ENCODE peak calls at places on chromosomes 11 and 22, in eight cellular contexts. One of them, this sample, is unnamed.

GRCh38 chr11:126282742-126283591 is at the start of gene TIRAP:
- DNase-seq in AG04450: no peak
- DNase-seq in lung: peak
- DNase-seq in epithelial cell of esophagus: peak
- DNase-seq in esophagus squamous epithelium: no peak
- DNase-seq in NB4: peak
- DNase-seq in foreskin fibroblast: peak
- DNase-seq in mammary epithelial cell: peak
- DNase-seq in this sample: no peak

GRCh38 chr11:57172031-57172430 is 9.7 kb upstream of the LRRC55 start:
- DNase-seq in AG04450: no peak
- DNase-seq in lung: no peak
- DNase-seq in epithelial cell of esophagus: peak
- DNase-seq in esophagus squamous epithelium: no peak
- DNase-seq in NB4: no peak
- DNase-seq in foreskin fibroblast: no peak
- DNase-seq in mammary epithelial cell: peak
- DNase-seq in this sample: no peak

GRCh38 chr11:71948314-71949027 is 19.6 kb downstream of the RNF121 start:
- DNase-seq in AG04450: no peak
- DNase-seq in lung: no peak
- DNase-seq in epithelial cell of esophagus: no peak
- DNase-seq in esophagus squamous epithelium: no peak
- DNase-seq in NB4: no peak
- DNase-seq in foreskin fibroblast: no peak
- DNase-seq in mammary epithelial cell: no peak
- DNase-seq in this sample: no peak

GRCh38 chr11:94739331-94739730 is 28.8 kb upstream of the AMOTL1 start:
- DNase-seq in AG04450: no peak
- DNase-seq in lung: no peak
- DNase-seq in epithelial cell of esophagus: no peak
- DNase-seq in esophagus squamous epithelium: no peak
- DNase-seq in NB4: no peak
- DNase-seq in foreskin fibroblast: no peak
- DNase-seq in mammary epithelial cell: no peak
- DNase-seq in this sample: no peak

GRCh38 chr11:43515090-43515489 is 156.4 kb downstream of the TTC17 start:
- DNase-seq in AG04450: no peak
- DNase-seq in lung: no peak
- DNase-seq in epithelial cell of esophagus: no peak
- DNase-seq in esophagus squamous epithelium: no peak
- DNase-seq in NB4: peak
- DNase-seq in foreskin fibroblast: no peak
- DNase-seq in mammary epithelial cell: no peak
- DNase-seq in this sample: no peak

GRCh38 chr22:46572911-46573780 is 35.7 kb upstream of the CELSR1 start:
- DNase-seq in AG04450: no peak
- DNase-seq in lung: no peak
- DNase-seq in epithelial cell of esophagus: no peak
- DNase-seq in esophagus squamous epithelium: no peak
- DNase-seq in NB4: no peak
- DNase-seq in foreskin fibroblast: no peak
- DNase-seq in mammary epithelial cell: no peak
- DNase-seq in this sample: no peak

GRCh38 chr11:77233011-77233410 is 68.5 kb downstream of the GDPD4 start:
- DNase-seq in AG04450: no peak
- DNase-seq in lung: no peak
- DNase-seq in epithelial cell of esophagus: no peak
- DNase-seq in esophagus squamous epithelium: no peak
- DNase-seq in NB4: no peak
- DNase-seq in foreskin fibroblast: no peak
- DNase-seq in mammary epithelial cell: no peak
- DNase-seq in this sample: no peak

GRCh38 chr11:43327987-43328386 is 16.2 kb downstream of the API5 start:
- DNase-seq in AG04450: peak
- DNase-seq in lung: no peak
- DNase-seq in epithelial cell of esophagus: peak
- DNase-seq in esophagus squamous epithelium: no peak
- DNase-seq in NB4: no peak
- DNase-seq in foreskin fibroblast: peak
- DNase-seq in mammary epithelial cell: peak
- DNase-seq in this sample: peak

GRCh38 chr11:113201055-113201818 is 113.1 kb upstream of the TTC12 start:
- DNase-seq in AG04450: no peak
- DNase-seq in lung: no peak
- DNase-seq in epithelial cell of esophagus: no peak
- DNase-seq in esophagus squamous epithelium: no peak
- DNase-seq in NB4: no peak
- DNase-seq in foreskin fibroblast: no peak
- DNase-seq in mammary epithelial cell: no peak
- DNase-seq in this sample: no peak

GRCh38 chr11:74288161-74288560 is 23.3 kb downstream of the P4HA3 start:
- DNase-seq in AG04450: peak
- DNase-seq in lung: no peak
- DNase-seq in epithelial cell of esophagus: peak
- DNase-seq in esophagus squamous epithelium: no peak
- DNase-seq in NB4: peak
- DNase-seq in foreskin fibroblast: peak
- DNase-seq in mammary epithelial cell: peak
- DNase-seq in this sample: peak

GRCh38 chr11:130816941-130817607 is 99.2 kb downstream of the SNX19 start:
- DNase-seq in AG04450: no peak
- DNase-seq in lung: no peak
- DNase-seq in epithelial cell of esophagus: no peak
- DNase-seq in esophagus squamous epithelium: no peak
- DNase-seq in NB4: peak
- DNase-seq in foreskin fibroblast: no peak
- DNase-seq in mammary epithelial cell: no peak
- DNase-seq in this sample: no peak

GRCh38 chr11:9838961-9839360 is 175.1 kb downstream of the SWAP70 start:
- DNase-seq in AG04450: no peak
- DNase-seq in lung: no peak
- DNase-seq in epithelial cell of esophagus: peak
- DNase-seq in esophagus squamous epithelium: no peak
- DNase-seq in NB4: no peak
- DNase-seq in foreskin fibroblast: no peak
- DNase-seq in mammary epithelial cell: peak
- DNase-seq in this sample: no peak

GRCh38 chr11:14679662-14680061 is 36.1 kb downstream of the PDE3B start:
- DNase-seq in AG04450: no peak
- DNase-seq in lung: no peak
- DNase-seq in epithelial cell of esophagus: no peak
- DNase-seq in esophagus squamous epithelium: no peak
- DNase-seq in NB4: no peak
- DNase-seq in foreskin fibroblast: no peak
- DNase-seq in mammary epithelial cell: no peak
- DNase-seq in this sample: no peak

GRCh38 chr22:24954114-24954463 is 1.6 kb downstream of the KIAA1671 start:
- DNase-seq in AG04450: no peak
- DNase-seq in lung: no peak
- DNase-seq in epithelial cell of esophagus: no peak
- DNase-seq in esophagus squamous epithelium: no peak
- DNase-seq in NB4: no peak
- DNase-seq in foreskin fibroblast: no peak
- DNase-seq in mammary epithelial cell: no peak
- DNase-seq in this sample: no peak

GRCh38 chr22:45435544-45436139 is 22.1 kb downstream of the RIBC2 start:
- DNase-seq in AG04450: peak
- DNase-seq in lung: peak
- DNase-seq in epithelial cell of esophagus: peak
- DNase-seq in esophagus squamous epithelium: no peak
- DNase-seq in NB4: peak
- DNase-seq in foreskin fibroblast: peak
- DNase-seq in mammary epithelial cell: peak
- DNase-seq in this sample: peak

GRCh38 chr11:118924591-118925585 is 838 bp downstream of the BCL9L start:
- DNase-seq in AG04450: no peak
- DNase-seq in lung: no peak
- DNase-seq in epithelial cell of esophagus: peak
- DNase-seq in esophagus squamous epithelium: no peak
- DNase-seq in NB4: peak
- DNase-seq in foreskin fibroblast: peak
- DNase-seq in mammary epithelial cell: peak
- DNase-seq in this sample: no peak

GRCh38 chr11:117953029-117953671 is 23.9 kb upstream of the TMPRSS13 start:
- DNase-seq in AG04450: no peak
- DNase-seq in lung: peak
- DNase-seq in epithelial cell of esophagus: no peak
- DNase-seq in esophagus squamous epithelium: no peak
- DNase-seq in NB4: peak
- DNase-seq in foreskin fibroblast: no peak
- DNase-seq in mammary epithelial cell: no peak
- DNase-seq in this sample: no peak

GRCh38 chr11:111570796-111571195 is 30.3 kb downstream of the LAYN start:
- DNase-seq in AG04450: no peak
- DNase-seq in lung: no peak
- DNase-seq in epithelial cell of esophagus: no peak
- DNase-seq in esophagus squamous epithelium: no peak
- DNase-seq in NB4: no peak
- DNase-seq in foreskin fibroblast: peak
- DNase-seq in mammary epithelial cell: no peak
- DNase-seq in this sample: no peak

GRCh38 chr11:34798985-34799384 is 117.2 kb downstream of the APIP start:
- DNase-seq in AG04450: no peak
- DNase-seq in lung: no peak
- DNase-seq in epithelial cell of esophagus: no peak
- DNase-seq in esophagus squamous epithelium: no peak
- DNase-seq in NB4: no peak
- DNase-seq in foreskin fibroblast: no peak
- DNase-seq in mammary epithelial cell: no peak
- DNase-seq in this sample: no peak

GRCh38 chr22:47032956-47033647 is 270.7 kb downstream of the TBC1D22A start:
- DNase-seq in AG04450: no peak
- DNase-seq in lung: peak
- DNase-seq in epithelial cell of esophagus: peak
- DNase-seq in esophagus squamous epithelium: no peak
- DNase-seq in NB4: no peak
- DNase-seq in foreskin fibroblast: no peak
- DNase-seq in mammary epithelial cell: no peak
- DNase-seq in this sample: no peak

GRCh38 chr11:45362636-45363035 is 76.5 kb upstream of the SYT13 start:
- DNase-seq in AG04450: no peak
- DNase-seq in lung: no peak
- DNase-seq in epithelial cell of esophagus: no peak
- DNase-seq in esophagus squamous epithelium: no peak
- DNase-seq in NB4: no peak
- DNase-seq in foreskin fibroblast: no peak
- DNase-seq in mammary epithelial cell: no peak
- DNase-seq in this sample: no peak

GRCh38 chr11:94853836-94854235 is 85.7 kb downstream of the AMOTL1 start:
- DNase-seq in AG04450: no peak
- DNase-seq in lung: no peak
- DNase-seq in epithelial cell of esophagus: no peak
- DNase-seq in esophagus squamous epithelium: no peak
- DNase-seq in NB4: no peak
- DNase-seq in foreskin fibroblast: no peak
- DNase-seq in mammary epithelial cell: no peak
- DNase-seq in this sample: no peak

DNA sequence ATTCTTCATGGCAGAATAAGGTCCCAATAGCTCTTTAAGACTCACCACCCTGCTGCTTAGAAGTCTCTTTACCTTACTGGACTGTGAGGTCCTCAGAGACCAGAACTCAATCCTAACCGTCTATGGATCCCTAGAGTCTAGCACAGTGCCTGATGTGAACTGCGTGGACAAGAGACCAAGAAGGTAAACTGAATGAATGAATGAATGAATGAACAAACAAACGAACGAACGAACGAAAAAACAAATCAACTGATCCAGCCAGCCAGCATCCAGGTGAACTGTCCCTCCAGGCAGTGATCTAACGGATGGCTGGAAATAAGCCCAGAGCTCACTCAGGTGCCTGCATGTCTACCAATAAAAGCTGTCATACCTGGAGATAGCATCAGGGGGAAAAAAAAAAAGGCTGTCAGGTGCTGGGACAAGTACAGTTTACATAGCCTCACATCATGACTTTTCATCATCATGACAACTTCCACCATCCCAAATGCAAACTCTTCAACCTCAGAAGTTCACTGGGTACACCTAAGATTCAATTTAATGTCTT is 59.8 kb downstream of the PACSIN2 start:
- DNase-seq in AG04450: no peak
- DNase-seq in lung: no peak
- DNase-seq in epithelial cell of esophagus: no peak
- DNase-seq in esophagus squamous epithelium: no peak
- DNase-seq in NB4: no peak
- DNase-seq in foreskin fibroblast: no peak
- DNase-seq in mammary epithelial cell: peak
- DNase-seq in this sample: no peak
- TF ChIP-seq CTCF in AG04450: no peak
- TF ChIP-seq CTCF in lung: no peak
- TF ChIP-seq CTCF in epithelial cell of esophagus: no peak
- TF ChIP-seq CTCF in esophagus squamous epithelium: no peak
- TF ChIP-seq CTCF in NB4: no peak
- TF ChIP-seq CTCF in foreskin fibroblast: no peak
- TF ChIP-seq CTCF in mammary epithelial cell: no peak
- TF ChIP-seq CTCF in this sample: no peak

GRCh38 chr22:26517429-26517828 is 5.2 kb upstream of the TFIP11 start:
- DNase-seq in AG04450: no peak
- DNase-seq in lung: no peak
- DNase-seq in epithelial cell of esophagus: no peak
- DNase-seq in esophagus squamous epithelium: no peak
- DNase-seq in NB4: no peak
- DNase-seq in foreskin fibroblast: peak
- DNase-seq in mammary epithelial cell: no peak
- DNase-seq in this sample: no peak
- TF ChIP-seq CTCF in AG04450: no peak
- TF ChIP-seq CTCF in lung: no peak
- TF ChIP-seq CTCF in epithelial cell of esophagus: no peak
- TF ChIP-seq CTCF in esophagus squamous epithelium: no peak
- TF ChIP-seq CTCF in NB4: no peak
- TF ChIP-seq CTCF in foreskin fibroblast: no peak
- TF ChIP-seq CTCF in mammary epithelial cell: no peak
- TF ChIP-seq CTCF in this sample: no peak

GRCh38 chr11:106076923-106077608 is at the start of gene KBTBD3:
- DNase-seq in AG04450: peak
- DNase-seq in lung: peak
- DNase-seq in epithelial cell of esophagus: peak
- DNase-seq in esophagus squamous epithelium: peak
- DNase-seq in NB4: peak
- DNase-seq in foreskin fibroblast: peak
- DNase-seq in mammary epithelial cell: peak
- DNase-seq in this sample: peak
- TF ChIP-seq CTCF in AG04450: peak
- TF ChIP-seq CTCF in lung: no peak
- TF ChIP-seq CTCF in epithelial cell of esophagus: peak
- TF ChIP-seq CTCF in esophagus squamous epithelium: peak
- TF ChIP-seq CTCF in NB4: no peak
- TF ChIP-seq CTCF in foreskin fibroblast: peak
- TF ChIP-seq CTCF in mammary epithelial cell: peak
- TF ChIP-seq CTCF in this sample: peak

DNA sequence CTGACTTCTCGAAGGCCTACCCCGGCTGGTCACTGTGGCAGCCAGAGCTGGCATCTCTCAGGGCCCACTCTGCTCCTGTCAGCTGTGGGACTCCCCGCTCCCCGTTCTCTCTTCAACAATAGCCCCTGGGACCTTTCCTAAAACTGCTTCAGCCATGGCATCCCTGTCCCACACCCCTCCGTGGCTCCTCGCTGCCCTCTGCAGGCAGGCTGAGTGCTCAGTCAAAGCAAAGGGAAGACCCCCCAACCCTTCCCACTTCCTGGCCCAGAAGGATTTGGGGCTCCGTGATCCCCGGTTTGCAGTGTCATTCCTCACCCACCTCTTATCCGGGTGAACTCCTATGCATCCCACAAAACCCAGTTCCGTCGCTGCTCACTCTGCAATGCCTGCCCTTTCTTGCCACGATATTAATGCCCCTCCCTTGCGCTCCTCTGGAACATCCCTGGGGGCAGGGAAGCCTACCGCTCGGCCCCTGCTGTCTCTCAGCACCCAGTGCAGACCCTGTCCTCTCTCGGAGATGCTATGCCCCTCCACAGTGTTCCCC is 1.6 kb upstream of the TH start:
- DNase-seq in AG04450: no peak
- DNase-seq in lung: no peak
- DNase-seq in epithelial cell of esophagus: peak
- DNase-seq in esophagus squamous epithelium: no peak
- DNase-seq in NB4: no peak
- DNase-seq in foreskin fibroblast: no peak
- DNase-seq in mammary epithelial cell: no peak
- DNase-seq in this sample: no peak
- TF ChIP-seq CTCF in AG04450: peak
- TF ChIP-seq CTCF in lung: no peak
- TF ChIP-seq CTCF in epithelial cell of esophagus: peak
- TF ChIP-seq CTCF in esophagus squamous epithelium: no peak
- TF ChIP-seq CTCF in NB4: peak
- TF ChIP-seq CTCF in foreskin fibroblast: peak
- TF ChIP-seq CTCF in mammary epithelial cell: peak
- TF ChIP-seq CTCF in this sample: peak